ENCODE peak calls at places on chromosomes 11 and 22, in six cellular contexts. G, Q, Z, V, L and K are unnamed samples.

GRCh38 chr11:1863352-1864215 is 10.7 kb downstream of the LSP1 start:
- DNase-seq in G (no peak), Q (peak; percentile 79), Z (peak; percentile 82), V (peak; percentile 56), L (peak; percentile 58), K (no peak)

GRCh38 chr11:10876168-10876567 is 18.3 kb upstream of the ZBED5 start:
- DNase-seq in G (no peak), Q (no peak), Z (no peak), V (no peak), L (no peak), K (no peak)

GRCh38 chr11:63920126-63920869 is 3.3 kb upstream of the RCOR2 start:
- DNase-seq in G (no peak), Q (no peak), Z (no peak), V (no peak), L (no peak), K (no peak)

GRCh38 chr22:47200273-47201051 is 438.0 kb downstream of the TBC1D22A start:
- DNase-seq in G (no peak), Q (no peak), Z (no peak), V (no peak), L (no peak), K (no peak)

GRCh38 chr11:96156379-96156722 is 186.6 kb downstream of the MAML2 start:
- DNase-seq in G (no peak), Q (peak; percentile 52), Z (no peak), V (no peak), L (no peak), K (no peak)

GRCh38 chr11:66933508-66933907 is 24.7 kb downstream of the PC start:
- DNase-seq in G (no peak), Q (no peak), Z (peak; percentile 33), V (no peak), L (no peak), K (no peak)

GRCh38 chr11:62148271-62148980 is 24.6 kb downstream of the INCENP start:
- DNase-seq in G (no peak), Q (no peak), Z (no peak), V (no peak), L (no peak), K (peak; percentile 5)

GRCh38 chr11:61609970-61610347 is 29.1 kb upstream of the SYT7 start:
- DNase-seq in G (no peak), Q (no peak), Z (no peak), V (no peak), L (no peak), K (no peak)

GRCh38 chr11:117786099-117786870 is 10.7 kb downstream of the DSCAML1 start:
- DNase-seq in G (no peak), Q (no peak), Z (no peak), V (no peak), L (no peak), K (no peak)

GRCh38 chr22:38133331-38133730 is 22.8 kb upstream of the BAIAP2L2 start:
- DNase-seq in G (no peak), Q (no peak), Z (no peak), V (no peak), L (no peak), K (no peak)

GRCh38 chr11:112795142-112795815 is 165.9 kb upstream of the NCAM1 start:
- DNase-seq in G (no peak), Q (peak; percentile 40), Z (peak; percentile 29), V (no peak), L (no peak), K (no peak)

GRCh38 chr11:94873910-94874575 is 99.3 kb downstream of the CWC15 start:
- DNase-seq in G (no peak), Q (no peak), Z (no peak), V (no peak), L (no peak), K (no peak)

GRCh38 chr11:102391549-102392237 is 44.7 kb downstream of the BIRC2 start:
- DNase-seq in G (no peak), Q (no peak), Z (no peak), V (no peak), L (no peak), K (no peak)

GRCh38 chr22:33325232-33326004 is 267.2 kb upstream of the SYN3 start:
- DNase-seq in G (no peak), Q (no peak), Z (no peak), V (no peak), L (no peak), K (no peak)

GRCh38 chr22:17985606-17986005 is 38.8 kb downstream of the MICAL3 start:
- DNase-seq in G (no peak), Q (no peak), Z (no peak), V (no peak), L (no peak), K (no peak)

GRCh38 chr11:16912607-16913006 is 101.6 kb downstream of the PLEKHA7 start:
- DNase-seq in G (no peak), Q (no peak), Z (no peak), V (peak; percentile 53), L (no peak), K (no peak)

GRCh38 chr11:134131628-134132244 is 62.9 kb downstream of the JAM3 start:
- DNase-seq in G (no peak), Q (no peak), Z (no peak), V (no peak), L (no peak), K (no peak)

GRCh38 chr22:19115628-19116027 is 6.6 kb downstream of the DGCR2 start:
- DNase-seq in G (no peak), Q (no peak), Z (no peak), V (no peak), L (no peak), K (no peak)

GRCh38 chr11:9313648-9314290 is 624 bp downstream of the TMEM41B start:
- DNase-seq in G (peak; percentile 3), Q (no peak), Z (peak; percentile 13), V (no peak), L (no peak), K (no peak)

GRCh38 chr11:14973621-14974020 is 1.5 kb upstream of the CALCA start:
- DNase-seq in G (no peak), Q (no peak), Z (peak; percentile 6), V (no peak), L (peak; percentile 36), K (peak; percentile 16)

GRCh38 chr11:117597083-117597482 is 199.9 kb downstream of the DSCAML1 start:
- DNase-seq in G (no peak), Q (no peak), Z (peak; percentile 14), V (peak; percentile 81), L (peak; percentile 66), K (peak; percentile 80)

GRCh38 chr11:41116970-41117369 is 342.5 kb downstream of the LRRC4C start:
- DNase-seq in G (no peak), Q (no peak), Z (no peak), V (no peak), L (no peak), K (no peak)

GRCh38 chr11:45086526-45086925 is 59.9 kb upstream of the PRDM11 start:
- DNase-seq in G (no peak), Q (no peak), Z (no peak), V (no peak), L (no peak), K (no peak)

GRCh38 chr11:17760102-17761029 is 25.8 kb downstream of the KCNC1 start:
- DNase-seq in G (no peak), Q (no peak), Z (peak; percentile 12), V (no peak), L (peak; percentile 63), K (peak; percentile 57)

GRCh38 chr22:39943366-39943765 is 16.8 kb upstream of the TMA7B start:
- DNase-seq in G (no peak), Q (no peak), Z (no peak), V (no peak), L (no peak), K (no peak)

GRCh38 chr11:1253103-1253485 is 30.2 kb downstream of the MUC5B start:
- DNase-seq in G (no peak), Q (no peak), Z (no peak), V (no peak), L (no peak), K (no peak)

GRCh38 chr11:46294365-46295309 is 17.2 kb downstream of the CREB3L1 start:
- DNase-seq in G (no peak), Q (no peak), Z (peak; percentile 97), V (peak; percentile 66), L (peak; percentile 70), K (no peak)

GRCh38 chr11:9906043-9906791 is 242.3 kb downstream of the SWAP70 start:
- DNase-seq in G (no peak), Q (no peak), Z (peak; percentile 93), V (no peak), L (no peak), K (no peak)

GRCh38 chr11:122246885-122247284 is 130.9 kb upstream of the BLID start:
- DNase-seq in G (no peak), Q (no peak), Z (no peak), V (no peak), L (no peak), K (no peak)

GRCh38 chr11:77471520-77472234 is 2.2 kb downstream of the PAK1 start:
- DNase-seq in G (no peak), Q (peak; percentile 12), Z (no peak), V (no peak), L (no peak), K (peak; percentile 22)

GRCh38 chr11:47394322-47395224 is 13.8 kb upstream of the SLC39A13 start:
- DNase-seq in G (no peak), Q (no peak), Z (no peak), V (no peak), L (no peak), K (no peak)

GRCh38 chr11:1109101-1109917 is 34.6 kb downstream of the MUC2 start:
- DNase-seq in G (no peak), Q (no peak), Z (no peak), V (no peak), L (no peak), K (no peak)